ENCODE peak calls at places on chromosomes 1 and 21, in five cellular contexts. W is psoas muscle; F is prostate gland; I is CD8-positive, alpha-beta T cell; U is adrenal gland. M is an unnamed sample.

GRCh38 chr1:22452401-22452963 is 831 bp downstream of the ZBTB40 start:
- DNase-seq in F (peak; percentile 34), I (no peak), W (peak; percentile 62), U (peak; percentile 77), M (peak; percentile 51)

GRCh38 chr1:207578796-207579435 is 66.0 kb upstream of the CR1L start:
- DNase-seq in I (no peak), W (no peak), U (no peak), F (no peak), M (no peak)

GRCh38 chr1:225435487-225435886 is 7.6 kb upstream of the LBR start:
- DNase-seq in W (no peak), I (no peak), F (no peak), U (no peak), M (no peak)

GRCh38 chr21:30646904-30647303 is 4.2 kb downstream of the KRTAP20-3 start:
- DNase-seq in F (no peak), W (no peak), U (no peak), I (no peak), M (no peak)

GRCh38 chr1:155499953-155500621 is 62.5 kb downstream of the ASH1L start:
- DNase-seq in I (no peak), F (peak; percentile 26), U (no peak), W (no peak), M (no peak)

GRCh38 chr1:240611619-240612490 is at the start of gene GREM2:
- DNase-seq in U (peak; percentile 47), W (peak; percentile 56), F (peak; percentile 19), I (peak; percentile 6), M (no peak)

GRCh38 chr21:37431243-37431642 is 64.7 kb downstream of the DYRK1A start:
- DNase-seq in I (no peak), F (no peak), U (no peak), W (no peak), M (no peak)

GRCh38 chr21:26826801-26827200 is 18.4 kb downstream of the ADAMTS1 start:
- DNase-seq in F (no peak), I (no peak), U (no peak), W (no peak), M (no peak)

GRCh38 chr1:235246022-235246948 is 81.7 kb downstream of the ARID4B start:
- DNase-seq in W (no peak), F (no peak), I (no peak), U (no peak), M (no peak)

GRCh38 chr1:183516725-183517124 is 44.4 kb downstream of the SMG7 start:
- DNase-seq in F (no peak), I (no peak), U (no peak), W (no peak), M (no peak)

GRCh38 chr1:183522104-183522503 is 49.8 kb downstream of the SMG7 start:
- DNase-seq in F (no peak), U (no peak), I (no peak), W (no peak), M (no peak)

GRCh38 chr1:183517401-183517800 is 45.1 kb downstream of the SMG7 start:
- DNase-seq in I (no peak), F (no peak), U (no peak), W (no peak), M (no peak)

GRCh38 chr1:183515002-183515689 is 42.8 kb downstream of the SMG7 start:
- DNase-seq in F (no peak), U (no peak), I (no peak), W (no peak), M (no peak)

DNA sequence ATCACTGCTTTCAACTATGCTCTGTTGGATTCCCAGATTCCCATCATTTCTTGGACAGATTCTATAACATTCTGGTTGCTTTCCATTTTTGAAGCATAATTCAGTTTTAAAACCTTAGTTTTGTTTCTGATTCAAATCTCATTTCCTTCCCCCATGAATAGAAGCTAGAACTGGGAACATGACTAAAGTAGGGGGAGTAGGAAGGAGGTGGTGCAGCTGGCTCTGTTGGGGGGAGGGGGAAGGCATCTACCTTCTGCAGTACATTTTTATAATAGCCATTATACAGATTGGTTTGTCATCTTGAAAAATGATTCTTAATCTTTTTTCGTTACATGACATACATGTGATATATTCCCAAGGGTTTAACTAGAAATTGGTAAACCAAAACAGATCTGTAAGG is 48.1 kb downstream of the SMG7 start:
- DNase-seq in W (no peak), I (no peak), F (no peak), U (no peak), M (no peak)
- H3K36me3 ChIP-seq in W (peaks cover 76% of the 10 kb centered on the region), I (peaks cover 21% of the 10 kb centered on the region), F (no peaks in the 10 kb centered on the region), U (peaks cover 17% of the 10 kb centered on the region), M (peaks cover 65% of the 10 kb centered on the region)

DNA sequence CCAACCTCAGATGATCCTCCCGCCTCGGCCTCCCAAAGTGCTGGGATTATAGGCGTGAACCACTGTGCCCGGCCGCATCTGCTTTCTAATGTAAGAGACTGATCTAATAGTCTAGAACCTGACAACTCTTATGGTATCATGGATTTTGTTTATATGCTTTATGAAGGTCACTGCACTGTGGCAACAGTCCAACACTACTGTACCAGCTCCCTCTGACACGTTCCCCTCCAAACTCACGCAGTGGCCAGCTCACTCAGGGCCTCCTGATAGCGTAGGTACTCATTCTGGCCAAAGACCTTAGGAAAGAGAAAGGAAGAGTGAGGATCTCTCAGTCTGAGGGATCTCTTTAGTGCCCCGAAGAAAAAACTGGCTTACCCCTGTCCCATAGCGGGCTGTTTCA is 6.0 kb upstream of the CFAP141 start:
- DNase-seq in I (no peak), U (peak; percentile 83), F (no peak), W (no peak), M (no peak)
- H3K4me1 ChIP-seq in I (no peaks in the 10 kb centered on the region), U (peaks cover 3% of the 10 kb centered on the region), F (no peaks in the 10 kb centered on the region), W (peaks cover 7% of the 10 kb centered on the region), M (no peaks in the 10 kb centered on the region)

DNA sequence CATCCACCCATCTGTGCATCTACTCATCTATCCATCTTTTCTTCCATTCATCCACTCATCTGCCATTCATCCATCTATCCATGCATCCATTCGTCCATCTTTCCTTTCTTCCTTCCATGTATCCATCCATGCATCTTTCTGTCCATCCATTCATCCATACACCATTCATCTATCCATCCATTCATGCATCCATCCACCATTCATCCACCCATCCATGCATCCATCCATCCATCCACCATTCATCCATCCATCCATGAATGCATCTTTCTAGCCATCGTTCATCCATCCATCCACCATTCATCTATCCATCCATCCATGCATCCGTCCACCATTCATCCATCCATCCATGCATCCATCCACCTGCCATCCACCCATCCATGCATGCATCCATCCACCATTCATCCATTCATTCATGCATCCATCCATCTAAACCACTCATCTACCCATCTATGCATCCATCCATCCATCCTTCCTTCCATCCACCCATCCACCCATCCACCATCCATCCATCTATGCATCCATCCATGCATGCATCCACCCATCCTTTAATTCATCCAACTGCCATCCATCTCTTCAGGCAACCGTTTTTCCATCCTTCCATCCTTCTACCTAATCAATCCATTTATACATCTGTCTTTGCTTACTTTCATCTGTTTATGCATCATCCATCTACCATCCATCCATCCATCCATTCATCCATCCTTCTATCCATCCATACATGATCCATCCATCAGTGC is 87.1 kb downstream of the TRIM11 start:
- DNase-seq in U (no peak), W (no peak), F (no peak), I (no peak), M (no peak)
- H3K36me3 ChIP-seq in U (no peaks in the 10 kb centered on the region), W (peaks cover 96% of the 10 kb centered on the region), F (peaks cover 4% of the 10 kb centered on the region), I (peaks cover 41% of the 10 kb centered on the region), M (peaks cover 26% of the 10 kb centered on the region)

GRCh38 chr1:26418865-26419349 is 8.3 kb downstream of the LIN28A start:
- DNase-seq in W (no peak), F (no peak), U (no peak), I (no peak), M (no peak)

GRCh38 chr1:26412180-26412840 is 1.7 kb downstream of the LIN28A start:
- DNase-seq in I (no peak), F (no peak), W (no peak), U (no peak), M (no peak)

GRCh38 chr1:26419494-26419893 is 8.9 kb downstream of the LIN28A start:
- DNase-seq in U (no peak), F (no peak), I (no peak), W (no peak), M (no peak)

GRCh38 chr1:26413031-26413430 is 2.4 kb downstream of the LIN28A start:
- DNase-seq in U (no peak), W (no peak), I (no peak), F (no peak), M (no peak)

GRCh38 chr1:26417111-26417510 is 6.5 kb downstream of the LIN28A start:
- DNase-seq in W (peak; percentile 84), F (peak; percentile 57), U (peak; percentile 84), I (peak; percentile 70), M (peak; percentile 73)
- H3K4me1 ChIP-seq in W (no peaks in the 10 kb centered on the region), F (no peaks in the 10 kb centered on the region), U (no peaks in the 10 kb centered on the region), I (no peaks in the 10 kb centered on the region), M (no peaks in the 10 kb centered on the region)

M was measured in CD4-positive, CD25-positive, alpha-beta regulatory T cell.